ENCODE peak calls at places on chromosomes 1 and 21, in eight cellular contexts. One of them, this sample, is unnamed.

GRCh38 chr1:116365353-116365780 is 7.7 kb upstream of the ATP1A1 start:
- DNase-seq in K562: no peak
- DNase-seq in lung: no peak
- DNase-seq in AG04450: no peak
- DNase-seq in ascending aorta: no peak
- DNase-seq in hepatocyte: no peak
- DNase-seq in left ventricle myocardium inferior: no peak
- DNase-seq in prostate gland: no peak
- DNase-seq in this sample: no peak

GRCh38 chr1:2574350-2574749 is 12.2 kb upstream of the PRXL2B start:
- DNase-seq in K562: no peak
- DNase-seq in lung: no peak
- DNase-seq in AG04450: no peak
- DNase-seq in ascending aorta: no peak
- DNase-seq in hepatocyte: no peak
- DNase-seq in left ventricle myocardium inferior: no peak
- DNase-seq in prostate gland: no peak
- DNase-seq in this sample: no peak

GRCh38 chr1:245067257-245067656 is 87.5 kb upstream of the KIF26B start:
- DNase-seq in K562: no peak
- DNase-seq in lung: no peak
- DNase-seq in AG04450: no peak
- DNase-seq in ascending aorta: no peak
- DNase-seq in hepatocyte: no peak
- DNase-seq in left ventricle myocardium inferior: no peak
- DNase-seq in prostate gland: no peak
- DNase-seq in this sample: no peak

GRCh38 chr1:154344977-154345837 is 19.9 kb downstream of the ATP8B2 start:
- DNase-seq in K562: peak
- DNase-seq in lung: no peak
- DNase-seq in AG04450: no peak
- DNase-seq in ascending aorta: no peak
- DNase-seq in hepatocyte: peak
- DNase-seq in left ventricle myocardium inferior: no peak
- DNase-seq in prostate gland: no peak
- DNase-seq in this sample: no peak

GRCh38 chr1:5976726-5977493 is 15.3 kb downstream of the NPHP4 start:
- DNase-seq in K562: no peak
- DNase-seq in lung: no peak
- DNase-seq in AG04450: no peak
- DNase-seq in ascending aorta: no peak
- DNase-seq in hepatocyte: no peak
- DNase-seq in left ventricle myocardium inferior: no peak
- DNase-seq in prostate gland: no peak
- DNase-seq in this sample: no peak

GRCh38 chr1:7442918-7443317 is 328.2 kb upstream of the VAMP3 start:
- DNase-seq in K562: no peak
- DNase-seq in lung: no peak
- DNase-seq in AG04450: no peak
- DNase-seq in ascending aorta: no peak
- DNase-seq in hepatocyte: no peak
- DNase-seq in left ventricle myocardium inferior: no peak
- DNase-seq in prostate gland: no peak
- DNase-seq in this sample: no peak

GRCh38 chr1:200959341-200959985 is 64.1 kb downstream of the KIF21B start:
- DNase-seq in K562: no peak
- DNase-seq in lung: no peak
- DNase-seq in AG04450: no peak
- DNase-seq in ascending aorta: no peak
- DNase-seq in hepatocyte: no peak
- DNase-seq in left ventricle myocardium inferior: no peak
- DNase-seq in prostate gland: no peak
- DNase-seq in this sample: no peak

GRCh38 chr1:154400381-154400801 is 4.8 kb upstream of the IL6R start:
- DNase-seq in K562: no peak
- DNase-seq in lung: no peak
- DNase-seq in AG04450: no peak
- DNase-seq in ascending aorta: no peak
- DNase-seq in hepatocyte: no peak
- DNase-seq in left ventricle myocardium inferior: no peak
- DNase-seq in prostate gland: no peak
- DNase-seq in this sample: no peak

GRCh38 chr21:34526618-34527290 is 14.7 kb upstream of the KCNE1 start:
- DNase-seq in K562: no peak
- DNase-seq in lung: peak
- DNase-seq in AG04450: peak
- DNase-seq in ascending aorta: peak
- DNase-seq in hepatocyte: peak
- DNase-seq in left ventricle myocardium inferior: peak
- DNase-seq in prostate gland: peak
- DNase-seq in this sample: peak

GRCh38 chr1:25729774-25730173 is 70.2 kb upstream of the SELENON start:
- DNase-seq in K562: no peak
- DNase-seq in lung: no peak
- DNase-seq in AG04450: no peak
- DNase-seq in ascending aorta: no peak
- DNase-seq in hepatocyte: no peak
- DNase-seq in left ventricle myocardium inferior: no peak
- DNase-seq in prostate gland: no peak
- DNase-seq in this sample: no peak

GRCh38 chr1:154075746-154076145 is 79.1 kb downstream of the NUP210L start:
- DNase-seq in K562: no peak
- DNase-seq in lung: no peak
- DNase-seq in AG04450: no peak
- DNase-seq in ascending aorta: no peak
- DNase-seq in hepatocyte: no peak
- DNase-seq in left ventricle myocardium inferior: no peak
- DNase-seq in prostate gland: no peak
- DNase-seq in this sample: no peak

GRCh38 chr1:165644064-165644735 is 13.2 kb downstream of the MGST3 start:
- DNase-seq in K562: no peak
- DNase-seq in lung: no peak
- DNase-seq in AG04450: no peak
- DNase-seq in ascending aorta: no peak
- DNase-seq in hepatocyte: no peak
- DNase-seq in left ventricle myocardium inferior: no peak
- DNase-seq in prostate gland: no peak
- DNase-seq in this sample: no peak

GRCh38 chr21:43338951-43339350 is 88.0 kb downstream of the SIK1 start:
- DNase-seq in K562: no peak
- DNase-seq in lung: no peak
- DNase-seq in AG04450: no peak
- DNase-seq in ascending aorta: no peak
- DNase-seq in hepatocyte: no peak
- DNase-seq in left ventricle myocardium inferior: peak
- DNase-seq in prostate gland: no peak
- DNase-seq in this sample: no peak

GRCh38 chr1:212792396-212792908 is 758 bp downstream of the TATDN3 start:
- DNase-seq in K562: no peak
- DNase-seq in lung: no peak
- DNase-seq in AG04450: no peak
- DNase-seq in ascending aorta: no peak
- DNase-seq in hepatocyte: no peak
- DNase-seq in left ventricle myocardium inferior: no peak
- DNase-seq in prostate gland: no peak
- DNase-seq in this sample: no peak

GRCh38 chr21:37849703-37850102 is 66.6 kb downstream of the KCNJ6 start:
- DNase-seq in K562: no peak
- DNase-seq in lung: no peak
- DNase-seq in AG04450: peak
- DNase-seq in ascending aorta: no peak
- DNase-seq in hepatocyte: no peak
- DNase-seq in left ventricle myocardium inferior: no peak
- DNase-seq in prostate gland: no peak
- DNase-seq in this sample: peak

DNA sequence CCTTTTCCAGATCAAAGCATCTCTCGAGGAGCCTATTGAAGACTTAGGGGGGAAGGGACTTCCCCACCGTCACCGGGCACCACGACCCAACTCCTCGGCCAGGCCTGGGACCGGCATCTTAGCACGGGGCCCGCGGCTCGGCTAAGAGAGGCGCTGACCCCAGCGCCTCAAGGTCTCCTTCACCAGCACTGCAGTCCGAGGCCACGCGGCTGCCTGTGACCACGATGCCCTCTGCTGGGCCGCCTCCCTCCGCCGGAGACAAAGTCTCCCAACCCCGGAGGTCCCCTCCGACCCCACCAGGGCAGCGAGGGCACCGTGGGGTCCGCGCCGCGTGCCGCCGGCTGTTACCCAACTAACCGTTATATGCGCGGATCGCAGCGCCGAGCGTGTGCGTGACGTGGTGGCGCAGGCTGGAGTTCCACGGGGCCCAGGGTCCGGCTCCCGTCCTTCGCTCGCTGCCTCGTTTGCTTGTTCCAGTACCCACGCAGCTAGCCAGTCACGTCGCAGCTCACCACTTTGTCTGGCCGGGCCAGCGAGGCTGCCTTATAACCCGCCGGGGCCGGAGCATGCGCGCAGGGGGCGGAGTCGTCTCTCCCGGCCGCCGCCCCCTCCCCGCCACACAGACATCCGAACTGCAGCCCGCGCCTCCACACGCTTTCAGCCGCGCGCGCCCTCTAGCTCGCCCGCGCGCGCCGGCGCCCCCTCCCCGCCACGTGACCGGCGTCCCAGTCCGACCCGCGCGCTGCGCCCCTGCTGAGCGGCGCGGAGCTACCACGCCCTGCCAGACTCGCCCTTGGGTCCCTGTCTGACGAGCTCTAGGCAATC is at the start of gene SLC16A1:
- DNase-seq in K562: peak
- DNase-seq in lung: peak
- DNase-seq in AG04450: peak
- DNase-seq in ascending aorta: peak
- DNase-seq in hepatocyte: peak
- DNase-seq in left ventricle myocardium inferior: peak
- DNase-seq in prostate gland: peak
- DNase-seq in this sample: peak
- TF ChIP-seq CTCF in K562: peak
- TF ChIP-seq CTCF in lung: peak
- TF ChIP-seq CTCF in AG04450: peak
- TF ChIP-seq CTCF in ascending aorta: no peak
- TF ChIP-seq CTCF in hepatocyte: peak
- TF ChIP-seq CTCF in left ventricle myocardium inferior: peak
- TF ChIP-seq CTCF in prostate gland: peak
- TF ChIP-seq CTCF in this sample: peak

GRCh38 chr1:42177551-42177981 is 13.0 kb upstream of the GUCA2A start:
- DNase-seq in K562: no peak
- DNase-seq in lung: peak
- DNase-seq in AG04450: peak
- DNase-seq in ascending aorta: no peak
- DNase-seq in hepatocyte: peak
- DNase-seq in left ventricle myocardium inferior: no peak
- DNase-seq in prostate gland: no peak
- DNase-seq in this sample: no peak
- H3K27ac ChIP-seq in K562: no peak
- H3K27ac ChIP-seq in lung: no peak
- H3K27ac ChIP-seq in AG04450: peak
- H3K27ac ChIP-seq in ascending aorta: no peak
- H3K27ac ChIP-seq in hepatocyte: peak
- H3K27ac ChIP-seq in left ventricle myocardium inferior: no peak
- H3K27ac ChIP-seq in prostate gland: peak
- H3K27ac ChIP-seq in this sample: no peak

GRCh38 chr1:20484526-20485462 is 1.2 kb downstream of the CAMK2N1 start:
- DNase-seq in K562: no peak
- DNase-seq in lung: no peak
- DNase-seq in AG04450: no peak
- DNase-seq in ascending aorta: no peak
- DNase-seq in hepatocyte: peak
- DNase-seq in left ventricle myocardium inferior: no peak
- DNase-seq in prostate gland: no peak
- DNase-seq in this sample: no peak
- TF ChIP-seq CTCF in K562: no peak
- TF ChIP-seq CTCF in lung: no peak
- TF ChIP-seq CTCF in AG04450: no peak
- TF ChIP-seq CTCF in ascending aorta: no peak
- TF ChIP-seq CTCF in hepatocyte: no peak
- TF ChIP-seq CTCF in left ventricle myocardium inferior: no peak
- TF ChIP-seq CTCF in prostate gland: no peak
- TF ChIP-seq CTCF in this sample: no peak

GRCh38 chr1:17438977-17439249 is 564 bp downstream of the RCC2 start:
- DNase-seq in K562: peak
- DNase-seq in lung: no peak
- DNase-seq in AG04450: no peak
- DNase-seq in ascending aorta: no peak
- DNase-seq in hepatocyte: no peak
- DNase-seq in left ventricle myocardium inferior: no peak
- DNase-seq in prostate gland: no peak
- DNase-seq in this sample: no peak

GRCh38 chr1:17441265-17441992 is 2.0 kb upstream of the RCC2 start:
- DNase-seq in K562: no peak
- DNase-seq in lung: no peak
- DNase-seq in AG04450: no peak
- DNase-seq in ascending aorta: no peak
- DNase-seq in hepatocyte: peak
- DNase-seq in left ventricle myocardium inferior: no peak
- DNase-seq in prostate gland: peak
- DNase-seq in this sample: peak

GRCh38 chr1:17439250-17440073 is at the start of gene RCC2:
- DNase-seq in K562: peak
- DNase-seq in lung: peak
- DNase-seq in AG04450: peak
- DNase-seq in ascending aorta: no peak
- DNase-seq in hepatocyte: peak
- DNase-seq in left ventricle myocardium inferior: peak
- DNase-seq in prostate gland: peak
- DNase-seq in this sample: peak

GRCh38 chr1:17440827-17441168 is 1.3 kb upstream of the RCC2 start:
- DNase-seq in K562: no peak
- DNase-seq in lung: no peak
- DNase-seq in AG04450: no peak
- DNase-seq in ascending aorta: no peak
- DNase-seq in hepatocyte: no peak
- DNase-seq in left ventricle myocardium inferior: no peak
- DNase-seq in prostate gland: no peak
- DNase-seq in this sample: no peak

DNA sequence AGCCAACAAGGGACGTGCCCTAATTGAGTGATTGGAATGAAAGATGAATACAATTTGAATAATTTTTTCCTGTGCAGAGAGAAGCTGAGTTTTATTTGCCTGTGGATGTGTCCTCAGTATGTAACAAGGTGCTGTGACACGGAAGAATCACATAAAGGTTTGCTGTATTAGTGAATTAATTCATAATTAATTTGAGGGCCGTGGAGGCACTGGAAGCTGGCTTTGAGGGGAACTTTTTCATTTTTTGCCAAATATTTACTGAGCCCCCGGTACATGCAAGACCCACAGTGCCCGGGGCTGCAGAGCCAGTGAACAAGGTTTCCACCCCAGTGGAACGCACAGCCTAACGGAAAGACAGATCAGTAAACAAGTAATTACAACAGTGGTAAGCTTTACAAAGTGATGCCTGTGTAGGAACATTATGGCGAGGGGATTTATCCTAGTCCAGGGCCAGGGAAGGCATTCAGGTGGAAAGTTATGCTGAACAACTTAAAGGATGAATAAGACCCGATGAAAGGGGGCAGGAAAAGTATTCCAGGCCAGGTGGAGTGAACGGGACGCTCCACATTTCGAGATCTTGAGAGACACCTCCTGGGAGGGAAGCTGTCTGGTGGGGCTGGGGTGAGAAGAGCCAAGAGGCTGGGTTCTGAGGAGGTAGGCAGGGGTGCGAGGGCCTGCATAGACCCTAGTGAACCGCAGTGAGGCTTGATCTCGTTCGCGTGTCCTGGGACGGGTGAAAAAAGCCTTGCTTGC is 773 bp upstream of the RCC2 start:
- DNase-seq in K562: no peak
- DNase-seq in lung: no peak
- DNase-seq in AG04450: no peak
- DNase-seq in ascending aorta: no peak
- DNase-seq in hepatocyte: no peak
- DNase-seq in left ventricle myocardium inferior: no peak
- DNase-seq in prostate gland: no peak
- DNase-seq in this sample: no peak
- H3K27ac ChIP-seq in K562: peak
- H3K27ac ChIP-seq in lung: peak
- H3K27ac ChIP-seq in AG04450: peak
- H3K27ac ChIP-seq in ascending aorta: peak
- H3K27ac ChIP-seq in hepatocyte: peak
- H3K27ac ChIP-seq in left ventricle myocardium inferior: peak
- H3K27ac ChIP-seq in prostate gland: peak
- H3K27ac ChIP-seq in this sample: peak